ENCODE peak calls at places on chromosomes 12 and 14, in nine cellular contexts. J is lower lobe of right lung, V is transverse colon, Q is fibroblast of lung, C is thoracic aorta, H is AG04450, O is tibial nerve, M is keratinocyte, N is brain microvascular endothelial cell. U is an unnamed sample.

GRCh38 chr12:132500137-132500855 is 10.3 kb downstream of the FBRSL1 start:
- DNase-seq in N (no peak), O (no peak), C (no peak), M (no peak), V (no peak), H (no peak), Q (no peak), J (no peak), U (no peak)

GRCh38 chr12:99706736-99707473 is 59.4 kb downstream of the GARIN6 start:
- DNase-seq in H (no peak), Q (no peak), O (no peak), M (no peak), N (no peak), V (no peak), C (no peak), J (no peak), U (no peak)

GRCh38 chr12:110107369-110108281 is 16.5 kb upstream of the IFT81 start:
- DNase-seq in J (no peak), M (no peak), H (peak; percentile 67), Q (peak; percentile 98), V (peak; percentile 19), N (peak; percentile 99), C (peak; percentile 49), O (peak; percentile 59), U (peak; percentile 82)

GRCh38 chr14:91417983-91418386 is 365 bp upstream of the CCDC88C start:
- DNase-seq in H (no peak), O (no peak), N (no peak), C (no peak), V (peak; percentile 58), Q (no peak), M (no peak), J (peak; percentile 69), U (no peak)

GRCh38 chr14:52873694-52874093 is 77.2 kb downstream of the FERMT2 start:
- DNase-seq in N (no peak), H (no peak), J (no peak), V (no peak), C (no peak), Q (no peak), M (no peak), O (peak; percentile 41), U (no peak)

GRCh38 chr12:80780746-80781145 is 64.0 kb downstream of the MYF5 start:
- DNase-seq in V (no peak), C (no peak), Q (peak; percentile 70), J (no peak), M (no peak), O (no peak), H (no peak), N (no peak), U (no peak)

GRCh38 chr12:15899282-15899870 is 11.8 kb upstream of the DERA start:
- DNase-seq in V (no peak), Q (no peak), O (no peak), H (no peak), J (no peak), C (no peak), M (no peak), N (no peak), U (no peak)

GRCh38 chr12:27828196-27828595 is 48.2 kb upstream of the MANSC4 start:
- DNase-seq in V (no peak), O (no peak), C (no peak), J (no peak), N (no peak), Q (peak; percentile 38), M (no peak), H (no peak), U (no peak)

GRCh38 chr12:43306066-43306465 is 245.9 kb downstream of the ADAMTS20 start:
- DNase-seq in J (no peak), V (no peak), O (no peak), M (peak; percentile 96), C (no peak), N (peak; percentile 81), Q (peak; percentile 99), H (peak; percentile 93), U (no peak)

GRCh38 chr14:72600551-72601330 is 293.2 kb downstream of the DPF3 start:
- DNase-seq in H (no peak), C (no peak), Q (no peak), V (no peak), M (no peak), O (no peak), J (no peak), N (no peak), U (no peak)

GRCh38 chr12:114213055-114213561 is 192.8 kb downstream of the TBX5 start:
- DNase-seq in H (no peak), O (no peak), Q (no peak), V (no peak), N (no peak), J (no peak), M (no peak), C (no peak), U (no peak)
- TF ChIP-seq CTCF in H (no peak), O (no peak), Q (no peak), V (no peak), N (no peak), J (no peak), M (no peak), C (no peak), U (no peak)

GRCh38 chr14:61662437-61663311 is 32.6 kb upstream of the HIF1A start:
- DNase-seq in V (peak; percentile 41), M (no peak), C (no peak), J (no peak), H (no peak), N (peak; percentile 76), Q (peak; percentile 83), O (peak; percentile 13), U (peak; percentile 12)

GRCh38 chr14:61661471-61661988 is 33.8 kb upstream of the HIF1A start:
- DNase-seq in V (no peak), C (no peak), J (no peak), H (no peak), M (no peak), N (peak; percentile 55), Q (peak; percentile 84), O (no peak), U (no peak)

GRCh38 chr14:61663312-61663974 is 31.9 kb upstream of the HIF1A start:
- DNase-seq in O (no peak), J (no peak), V (no peak), M (no peak), N (no peak), C (no peak), H (no peak), Q (no peak), U (no peak)

GRCh38 chr14:61659582-61659981 is 35.7 kb upstream of the HIF1A start:
- DNase-seq in H (no peak), J (no peak), V (no peak), M (no peak), O (no peak), Q (no peak), N (no peak), C (no peak), U (no peak)

DNA sequence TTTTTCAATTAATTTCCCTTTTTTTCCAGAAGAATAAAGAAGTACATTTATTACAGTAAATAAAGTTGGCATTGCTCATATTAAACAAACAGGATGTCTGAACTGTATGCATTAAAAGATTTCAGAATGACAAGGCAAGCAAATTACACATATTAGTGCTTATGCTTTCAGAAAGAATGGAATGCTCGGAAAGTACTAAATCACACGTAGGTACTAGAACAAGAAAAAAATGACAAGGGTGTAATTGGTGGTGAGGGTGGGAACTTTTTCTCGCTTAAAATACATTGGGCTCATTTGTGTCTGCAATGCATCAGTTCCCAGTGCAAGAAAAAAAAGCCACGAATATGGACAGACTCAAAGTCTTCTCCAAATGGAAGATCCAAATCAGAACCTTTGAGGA is 33.3 kb upstream of the HIF1A start:
- DNase-seq in O (no peak), C (no peak), V (no peak), M (no peak), H (no peak), Q (peak; percentile 49), J (no peak), N (no peak), U (no peak)
- H3K27ac ChIP-seq in O (no peak overlapping the region), C (peak overlapping the region; percentile 26), V (peak overlapping the region; percentile 45), M (peak overlapping the region; percentile 10), H (peak overlapping the region; percentile 55), Q (peak overlapping the region; percentile 58), J (peak overlapping the region; percentile 47), N (peak overlapping the region; percentile 71), U (peak overlapping the region; percentile 47)

GRCh38 chr12:48034835-48035805 is 30.8 kb upstream of the COL2A1 start:
- DNase-seq in M (no peak), H (no peak), Q (no peak), V (no peak), O (no peak), C (no peak), N (no peak), J (no peak), U (no peak)

GRCh38 chr12:48029811-48030650 is 25.8 kb upstream of the COL2A1 start:
- DNase-seq in J (no peak), V (no peak), C (no peak), N (no peak), H (no peak), O (no peak), M (no peak), Q (no peak), U (no peak)

GRCh38 chr12:48033451-48033850 is 29.2 kb upstream of the COL2A1 start:
- DNase-seq in J (no peak), O (no peak), M (no peak), Q (no peak), H (no peak), N (no peak), V (no peak), C (no peak), U (no peak)

GRCh38 chr12:48031135-48031960 is 27.1 kb upstream of the COL2A1 start:
- DNase-seq in O (no peak), N (no peak), C (no peak), V (no peak), H (no peak), Q (no peak), J (no peak), M (no peak), U (no peak)

GRCh38 chr12:48032597-48032996 is 28.3 kb upstream of the COL2A1 start:
- DNase-seq in O (no peak), Q (peak; percentile 5), M (no peak), V (no peak), H (no peak), C (no peak), N (no peak), J (no peak), U (no peak)
- TF ChIP-seq CTCF in O (no peak), Q (no peak), M (no peak), V (no peak), H (no peak), C (no peak), N (no peak), J (no peak), U (no peak)

GRCh38 chr14:64060199-64060545 is 207.4 kb downstream of the SYNE2 start:
- DNase-seq in V (peak; percentile 38), N (no peak), M (peak; percentile 90), H (no peak), Q (no peak), J (no peak), C (no peak), O (no peak), U (no peak)

GRCh38 chr14:64061115-64061514 is 208.3 kb downstream of the SYNE2 start:
- DNase-seq in J (no peak), V (no peak), M (no peak), N (no peak), H (no peak), O (no peak), Q (no peak), C (no peak), U (no peak)

GRCh38 chr14:64061706-64062105 is 208.9 kb downstream of the SYNE2 start:
- DNase-seq in N (no peak), V (no peak), J (no peak), O (no peak), Q (no peak), M (no peak), C (no peak), H (no peak), U (no peak)

GRCh38 chr14:64059454-64060198 is 206.8 kb downstream of the SYNE2 start:
- DNase-seq in O (no peak), J (no peak), H (no peak), C (no peak), V (no peak), M (no peak), Q (no peak), N (no peak), U (no peak)

GRCh38 chr14:64060648-64061096 is 207.9 kb downstream of the SYNE2 start:
- DNase-seq in C (no peak), V (peak; percentile 42), M (peak; percentile 98), H (no peak), Q (no peak), J (no peak), N (peak; percentile 9), O (no peak), U (no peak)
- H3K27ac ChIP-seq in C (no peak overlapping the region), V (no peak overlapping the region), M (peak overlapping the region; percentile 99), H (no peak overlapping the region), Q (no peak overlapping the region), J (no peak overlapping the region), N (no peak overlapping the region), O (no peak overlapping the region), U (no peak overlapping the region)